ENCODE peak calls at places on chromosomes 4 and X, in seven cellular contexts. I is left ventricle myocardium inferior, S is cardiac fibroblast, A is breast epithelium, V is BE2C, K is HCT116, W is A549. R is an unnamed sample.

GRCh38 chr4:176664964-176665363 is 127.8 kb downstream of the VEGFC start:
- DNase-seq in I (no peak), W (no peak), K (no peak), S (no peak), V (no peak), A (no peak), R (no peak)

GRCh38 chrX:9853307-9853706 is 67.1 kb downstream of the SHROOM2 start:
- DNase-seq in V (no peak), I (no peak), A (no peak), K (no peak), S (no peak), W (no peak), R (no peak)

GRCh38 chr4:120918788-120919187 is 3.7 kb downstream of the PRDM5 start:
- DNase-seq in K (no peak), V (no peak), A (no peak), W (no peak), S (peak), I (peak), R (peak)

GRCh38 chr4:155742310-155743015 is 16.4 kb upstream of the GUCY1B1 start:
- DNase-seq in W (no peak), V (no peak), I (no peak), K (no peak), A (no peak), S (no peak), R (no peak)

GRCh38 chr4:31053451-31053850 is 333.3 kb downstream of the PCDH7 start:
- DNase-seq in W (no peak), A (no peak), S (no peak), V (no peak), I (no peak), K (no peak), R (no peak)

GRCh38 chr4:112378858-112379257 is 81.7 kb downstream of the ALPK1 start:
- DNase-seq in V (no peak), I (no peak), K (no peak), A (no peak), S (no peak), W (no peak), R (no peak)

GRCh38 chr4:67084801-67085200 is 460.5 kb downstream of the CENPC start:
- DNase-seq in V (no peak), W (no peak), S (no peak), K (no peak), I (no peak), A (no peak), R (no peak)

GRCh38 chrX:74383611-74384010 is 37.7 kb upstream of the SLC16A2 start:
- DNase-seq in K (peak), I (no peak), W (peak), S (peak), A (no peak), V (peak), R (peak)

GRCh38 chrX:36214924-36215323 is 295.4 kb downstream of the CFAP47 start:
- DNase-seq in W (no peak), S (no peak), K (no peak), V (no peak), I (no peak), A (no peak), R (no peak)

GRCh38 chr4:61630548-61630947 is 430.4 kb downstream of the ADGRL3 start:
- DNase-seq in S (no peak), A (no peak), W (no peak), I (no peak), K (no peak), V (no peak), R (no peak)

GRCh38 chrX:139287155-139287924 is 243.2 kb upstream of the F9 start:
- DNase-seq in I (no peak), V (no peak), S (no peak), A (no peak), W (no peak), K (no peak), R (no peak)

GRCh38 chr4:166222271-166222670 is 349.2 kb downstream of the TLL1 start:
- DNase-seq in W (no peak), I (no peak), K (no peak), A (no peak), V (no peak), S (no peak), R (no peak)

GRCh38 chr4:114396808-114397207 is 201.8 kb upstream of the UGT8 start:
- DNase-seq in S (no peak), A (no peak), K (no peak), W (no peak), V (no peak), I (no peak), R (no peak)

GRCh38 chr4:122234686-122235085 is 82.6 kb downstream of the BLTP1 start:
- DNase-seq in V (no peak), W (no peak), K (no peak), S (no peak), A (no peak), I (no peak), R (no peak)

GRCh38 chrX:112837531-112837930 is 3.1 kb downstream of the AMOT start:
- DNase-seq in K (no peak), V (no peak), S (no peak), W (no peak), A (no peak), I (no peak), R (no peak)

GRCh38 chrX:112840382-112841113 is at the start of gene AMOT:
- DNase-seq in I (peak), S (peak), W (peak), K (peak), A (peak), V (peak), R (peak)

GRCh38 chrX:112841114-112841819 is 636 bp upstream of the AMOT start:
- DNase-seq in K (peak), A (peak), I (peak), V (peak), W (peak), S (peak), R (peak)

GRCh38 chrX:112841820-112842157 is 1.2 kb upstream of the AMOT start:
- DNase-seq in I (no peak), S (no peak), W (no peak), K (no peak), A (no peak), V (no peak), R (no peak)

DNA sequence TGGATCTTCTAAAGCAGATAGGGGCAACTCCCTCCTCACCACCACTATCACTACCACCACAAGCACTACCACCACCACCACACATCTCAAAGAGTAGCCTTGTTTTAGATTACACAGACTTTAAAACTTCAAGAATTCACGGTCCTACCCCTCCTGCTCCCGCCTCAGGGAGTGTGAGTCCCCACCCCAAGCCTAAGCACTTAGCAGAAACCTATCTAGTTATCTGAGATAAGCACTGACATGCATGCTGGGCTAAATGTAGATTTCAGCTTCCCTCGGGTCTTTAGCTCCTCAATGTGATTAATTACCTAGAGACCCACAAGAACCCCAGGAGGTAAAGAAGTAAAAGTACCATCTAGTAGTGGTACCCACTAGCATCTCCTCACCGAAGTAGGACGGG is 775 bp downstream of the AMOT start:
- DNase-seq in S (no peak), K (no peak), V (no peak), W (no peak), I (no peak), A (no peak), R (no peak)
- H3K4me3 ChIP-seq in S (no peak), K (peak), V (peak), W (no peak), I (peak), A (peak), R (peak)

DNA sequence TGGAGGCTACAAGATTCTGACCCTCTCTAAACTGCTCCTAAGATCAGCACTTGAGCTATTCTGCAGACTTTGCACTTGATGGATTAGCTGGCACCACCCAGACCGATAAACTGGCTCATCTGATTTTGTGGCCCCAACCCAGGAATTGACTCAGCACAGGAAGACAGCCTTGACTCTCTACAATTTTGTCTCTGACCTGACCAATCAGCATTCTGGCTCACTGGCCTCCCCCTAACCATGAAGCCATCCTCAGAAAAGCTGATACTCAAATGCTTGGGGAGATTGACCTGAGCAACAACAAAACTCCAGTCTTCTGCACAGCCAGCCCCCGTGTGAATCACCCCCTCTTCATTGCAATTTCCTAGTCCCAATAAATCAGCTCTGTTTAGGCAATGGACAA is 195.4 kb upstream of the PPP1R2C start:
- DNase-seq in I (no peak), W (no peak), K (no peak), A (no peak), V (no peak), S (no peak), R (no peak)
- TF ChIP-seq CTCF in I (no peak), W (no peak), K (no peak), A (no peak), V (no peak), S (no peak), R (no peak)

GRCh38 chr4:82431831-82432230 is 1.4 kb downstream of the ENOPH1 start:
- DNase-seq in A (no peak), W (no peak), S (no peak), K (no peak), I (no peak), V (no peak), R (no peak)
- H3K4me3 ChIP-seq in A (peak), W (peak), S (peak), K (peak), I (peak), V (peak), R (peak)

DNA sequence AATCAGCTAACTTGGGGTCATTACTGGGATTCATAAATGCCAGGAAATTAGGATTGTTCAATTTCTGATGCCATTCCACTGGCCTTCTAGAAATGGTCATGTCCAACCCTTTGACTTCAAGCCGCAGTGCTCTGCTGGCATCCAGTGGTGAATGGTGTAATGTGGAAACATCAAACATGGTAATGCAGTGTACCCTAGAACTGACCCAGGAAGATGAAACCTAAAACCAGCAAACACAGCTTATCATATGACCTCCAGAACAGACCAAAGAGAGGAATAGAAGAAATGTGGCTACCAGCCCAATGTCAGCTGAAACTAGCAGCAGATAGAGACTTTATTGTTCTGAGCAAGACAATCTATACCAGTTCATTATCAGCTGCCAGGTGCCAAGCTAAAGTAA is 13.8 kb downstream of the CXCL13 start:
- DNase-seq in A (no peak), S (peak), V (no peak), I (no peak), W (no peak), K (no peak), R (no peak)
- TF ChIP-seq CTCF in A (no peak), S (no peak), V (no peak), I (no peak), W (no peak), K (no peak), R (peak)

DNA sequence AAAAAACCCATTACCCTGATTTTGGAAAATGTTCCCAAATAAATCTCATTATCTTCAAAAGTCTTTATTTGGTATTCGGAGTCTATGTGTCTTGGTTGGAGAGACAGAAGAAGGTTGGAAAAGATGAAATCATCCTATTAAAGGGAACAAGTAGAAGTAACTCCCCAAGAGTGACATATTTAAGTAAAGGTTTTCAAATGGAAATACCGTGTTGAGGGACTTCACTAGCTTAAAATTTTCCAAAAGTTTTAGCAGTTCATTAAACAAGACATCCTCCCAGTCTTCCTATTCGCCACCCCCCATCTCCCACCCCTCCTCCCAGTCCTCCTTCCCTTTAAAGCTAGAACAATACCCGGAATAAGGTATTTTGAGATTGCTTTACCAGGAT is 62.7 kb upstream of the CCDC160 start:
- DNase-seq in A (no peak), S (no peak), K (no peak), I (no peak), W (no peak), V (no peak), R (no peak)
- H3K4me3 ChIP-seq in A (no peak), S (no peak), K (no peak), I (no peak), W (no peak), V (no peak), R (no peak)

GRCh38 chrX:14504960-14505538 is 24.3 kb upstream of the GLRA2 start:
- DNase-seq in K (no peak), S (no peak), W (no peak), A (no peak), I (no peak), V (no peak), R (no peak)

GRCh38 chrX:14506866-14507265 is 22.5 kb upstream of the GLRA2 start:
- DNase-seq in A (no peak), V (no peak), W (no peak), S (no peak), I (no peak), K (no peak), R (no peak)

GRCh38 chrX:14508025-14508690 is 21.2 kb upstream of the GLRA2 start:
- DNase-seq in A (no peak), V (no peak), W (no peak), K (no peak), I (no peak), S (no peak), R (no peak)

GRCh38 chrX:14505648-14506047 is 23.7 kb upstream of the GLRA2 start:
- DNase-seq in I (no peak), A (no peak), V (no peak), S (no peak), W (no peak), K (no peak), R (no peak)

GRCh38 chrX:14509325-14510057 is 19.8 kb upstream of the GLRA2 start:
- DNase-seq in A (no peak), W (no peak), I (no peak), V (no peak), K (no peak), S (no peak), R (no peak)
- TF ChIP-seq CTCF in A (no peak), W (no peak), I (no peak), V (no peak), K (no peak), S (no peak), R (no peak)

GRCh38 chrX:87518504-87518903 is 902 bp downstream of the KLHL4 start:
- DNase-seq in I (no peak), W (no peak), A (no peak), V (no peak), K (no peak), S (peak), R (no peak)
- H3K4me3 ChIP-seq in I (peak), W (peak), A (no peak), V (no peak), K (no peak), S (peak), R (no peak)

GRCh38 chr4:163251204-163251603 is 81.2 kb downstream of the NPY1R start:
- DNase-seq in V (no peak), S (no peak), W (peak), K (peak), I (no peak), A (no peak), R (no peak)
- TF ChIP-seq CTCF in V (peak), S (no peak), W (no peak), K (peak), I (no peak), A (no peak), R (peak)

DNA sequence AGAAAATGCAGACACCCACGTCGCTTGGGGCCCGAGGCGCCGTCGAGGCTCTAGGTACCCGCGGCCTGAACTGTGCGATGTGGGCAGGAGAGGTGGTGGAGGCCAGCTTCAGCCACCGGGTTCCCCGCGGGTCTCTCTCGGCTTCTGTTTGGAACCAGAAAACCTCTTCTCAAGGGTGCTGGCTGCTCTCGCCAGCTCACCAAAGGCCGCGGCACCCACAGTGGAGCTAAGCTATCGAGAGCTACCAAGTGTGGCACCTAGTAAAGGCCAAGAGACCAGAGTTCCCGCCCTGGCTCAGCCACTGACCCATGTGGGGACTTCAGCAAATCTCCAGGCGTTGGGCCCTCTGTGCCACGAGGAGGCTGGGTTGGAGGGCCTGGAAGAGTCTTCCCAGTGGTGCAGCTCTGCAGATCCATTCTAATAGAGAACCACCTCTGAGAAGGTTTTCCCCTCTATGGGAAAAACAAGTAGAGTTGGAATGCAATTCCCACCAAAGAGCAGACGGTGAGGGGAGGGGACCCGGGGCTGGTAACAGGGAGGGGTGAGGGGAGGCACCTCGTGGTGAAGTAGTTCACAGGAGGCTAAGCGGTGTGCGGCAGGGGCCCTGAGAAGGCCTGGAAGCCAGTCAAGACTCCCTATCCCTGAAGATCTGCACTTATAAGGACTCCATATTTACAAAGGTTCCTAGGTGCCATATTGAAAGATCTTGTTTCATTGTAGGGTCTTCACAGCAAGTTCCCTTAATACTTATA is 5.5 kb upstream of the HMGB3 start:
- DNase-seq in I (no peak), A (no peak), S (no peak), V (no peak), K (no peak), W (no peak), R (no peak)
- H3K4me3 ChIP-seq in I (no peak), A (no peak), S (no peak), V (no peak), K (no peak), W (no peak), R (no peak)

GRCh38 chr4:89365375-89366170 is 58.0 kb upstream of the GPRIN3 start:
- DNase-seq in S (no peak), W (peak), I (no peak), A (no peak), V (no peak), K (no peak), R (no peak)
- TF ChIP-seq CTCF in S (no peak), W (no peak), I (no peak), A (no peak), V (no peak), K (no peak), R (no peak)